ENCODE peak calls at places on chromosomes 3 and 15, in six cellular contexts. One of them, this sample, is unnamed.

GRCh38 chr3:127853681-127854080 is 31.4 kb upstream of the MGLL start:
- DNase-seq in H1: no peak
- DNase-seq in IMR-90: no peak
- DNase-seq in H9: peak
- DNase-seq in neuronal stem cell: no peak
- DNase-seq in trophoblast cell: peak
- DNase-seq in this sample: no peak

GRCh38 chr3:170180107-170180951 is 1.2 kb downstream of the PHC3 start:
- DNase-seq in neuronal stem cell: no peak
- DNase-seq in trophoblast cell: peak
- DNase-seq in H9: no peak
- DNase-seq in IMR-90: peak
- DNase-seq in H1: no peak
- DNase-seq in this sample: peak

GRCh38 chr3:161413127-161413854 is 42.0 kb upstream of the SPTSSB start:
- DNase-seq in IMR-90: peak
- DNase-seq in trophoblast cell: no peak
- DNase-seq in H1: no peak
- DNase-seq in H9: no peak
- DNase-seq in neuronal stem cell: no peak
- DNase-seq in this sample: no peak

GRCh38 chr3:126364130-126364695 is 7.0 kb upstream of the KLF15 start:
- DNase-seq in trophoblast cell: no peak
- DNase-seq in IMR-90: no peak
- DNase-seq in H9: no peak
- DNase-seq in H1: no peak
- DNase-seq in neuronal stem cell: no peak
- DNase-seq in this sample: no peak

GRCh38 chr15:60553163-60553562 is 74.2 kb upstream of the ICE2 start:
- DNase-seq in IMR-90: no peak
- DNase-seq in H9: no peak
- DNase-seq in H1: no peak
- DNase-seq in trophoblast cell: no peak
- DNase-seq in neuronal stem cell: no peak
- DNase-seq in this sample: no peak

GRCh38 chr3:186160691-186161243 is 51.9 kb upstream of the ETV5 start:
- DNase-seq in H1: no peak
- DNase-seq in H9: no peak
- DNase-seq in neuronal stem cell: no peak
- DNase-seq in IMR-90: no peak
- DNase-seq in trophoblast cell: peak
- DNase-seq in this sample: peak

GRCh38 chr15:37900286-37901221 is 33.9 kb upstream of the TMCO5A start:
- DNase-seq in H1: no peak
- DNase-seq in neuronal stem cell: no peak
- DNase-seq in H9: no peak
- DNase-seq in trophoblast cell: peak
- DNase-seq in IMR-90: peak
- DNase-seq in this sample: peak

GRCh38 chr3:171116365-171116764 is 89.8 kb upstream of the SLC2A2 start:
- DNase-seq in trophoblast cell: no peak
- DNase-seq in neuronal stem cell: no peak
- DNase-seq in IMR-90: no peak
- DNase-seq in H1: no peak
- DNase-seq in H9: no peak
- DNase-seq in this sample: no peak

GRCh38 chr3:194251891-194252560 is 99.1 kb downstream of the CPN2 start:
- DNase-seq in neuronal stem cell: no peak
- DNase-seq in IMR-90: no peak
- DNase-seq in trophoblast cell: no peak
- DNase-seq in H9: no peak
- DNase-seq in H1: no peak
- DNase-seq in this sample: no peak

GRCh38 chr3:13106308-13106970 is 33.2 kb upstream of the IQSEC1 start:
- DNase-seq in trophoblast cell: no peak
- DNase-seq in neuronal stem cell: no peak
- DNase-seq in IMR-90: no peak
- DNase-seq in H9: no peak
- DNase-seq in H1: no peak
- DNase-seq in this sample: no peak

GRCh38 chr3:189827108-189827507 is 195.9 kb downstream of the TP63 start:
- DNase-seq in H1: no peak
- DNase-seq in trophoblast cell: peak
- DNase-seq in IMR-90: no peak
- DNase-seq in neuronal stem cell: no peak
- DNase-seq in H9: no peak
- DNase-seq in this sample: no peak

GRCh38 chr3:1942751-1943150 is 155.9 kb upstream of the CNTN4 start:
- DNase-seq in neuronal stem cell: no peak
- DNase-seq in IMR-90: no peak
- DNase-seq in H9: no peak
- DNase-seq in trophoblast cell: no peak
- DNase-seq in H1: no peak
- DNase-seq in this sample: no peak

GRCh38 chr3:144341461-144341860 is 369.8 kb downstream of the DIPK2A start:
- DNase-seq in H9: no peak
- DNase-seq in trophoblast cell: no peak
- DNase-seq in H1: no peak
- DNase-seq in neuronal stem cell: no peak
- DNase-seq in IMR-90: no peak
- DNase-seq in this sample: no peak

GRCh38 chr3:67044295-67044694 is 46.2 kb downstream of the KBTBD8 start:
- DNase-seq in H1: no peak
- DNase-seq in H9: no peak
- DNase-seq in IMR-90: peak
- DNase-seq in trophoblast cell: no peak
- DNase-seq in neuronal stem cell: no peak
- DNase-seq in this sample: no peak

GRCh38 chr15:27500206-27500605 is 529.2 kb downstream of the GABRG3 start:
- DNase-seq in H9: no peak
- DNase-seq in neuronal stem cell: no peak
- DNase-seq in trophoblast cell: no peak
- DNase-seq in H1: no peak
- DNase-seq in IMR-90: no peak
- DNase-seq in this sample: no peak

GRCh38 chr15:51229907-51230328 is 108.5 kb downstream of the CYP19A1 start:
- DNase-seq in H9: no peak
- DNase-seq in H1: no peak
- DNase-seq in neuronal stem cell: peak
- DNase-seq in trophoblast cell: peak
- DNase-seq in IMR-90: peak
- DNase-seq in this sample: peak

GRCh38 chr3:33003308-33003707 is 51.9 kb downstream of the CCR4 start:
- DNase-seq in IMR-90: no peak
- DNase-seq in neuronal stem cell: no peak
- DNase-seq in trophoblast cell: no peak
- DNase-seq in H1: no peak
- DNase-seq in H9: no peak
- DNase-seq in this sample: no peak

GRCh38 chr3:126063358-126063965 is 20.5 kb downstream of the SLC41A3 start:
- DNase-seq in H1: no peak
- DNase-seq in IMR-90: no peak
- DNase-seq in trophoblast cell: no peak
- DNase-seq in neuronal stem cell: no peak
- DNase-seq in H9: no peak
- DNase-seq in this sample: no peak

GRCh38 chr15:60328852-60329443 is 68.8 kb downstream of the ANXA2 start:
- DNase-seq in H9: no peak
- DNase-seq in trophoblast cell: peak
- DNase-seq in neuronal stem cell: no peak
- DNase-seq in H1: no peak
- DNase-seq in IMR-90: peak
- DNase-seq in this sample: no peak

GRCh38 chr15:70569718-70570231 is 193.6 kb downstream of the UACA start:
- DNase-seq in IMR-90: peak
- DNase-seq in H9: no peak
- DNase-seq in trophoblast cell: no peak
- DNase-seq in H1: no peak
- DNase-seq in neuronal stem cell: no peak
- DNase-seq in this sample: peak

GRCh38 chr3:73212683-73213082 is 151.2 kb downstream of the EBLN2 start:
- DNase-seq in H1: no peak
- DNase-seq in IMR-90: no peak
- DNase-seq in trophoblast cell: no peak
- DNase-seq in neuronal stem cell: no peak
- DNase-seq in H9: no peak
- DNase-seq in this sample: no peak

GRCh38 chr15:83310521-83311456 is 26.3 kb upstream of the BNC1 start:
- DNase-seq in neuronal stem cell: no peak
- DNase-seq in IMR-90: no peak
- DNase-seq in H9: no peak
- DNase-seq in trophoblast cell: no peak
- DNase-seq in H1: no peak
- DNase-seq in this sample: peak

GRCh38 chr3:171380711-171381435 is 79.3 kb downstream of the TNIK start:
- DNase-seq in H9: no peak
- DNase-seq in neuronal stem cell: no peak
- DNase-seq in IMR-90: no peak
- DNase-seq in H1: no peak
- DNase-seq in trophoblast cell: no peak
- DNase-seq in this sample: peak

GRCh38 chr3:190012314-190012782 is 108.3 kb downstream of the P3H2 start:
- DNase-seq in trophoblast cell: peak
- DNase-seq in IMR-90: peak
- DNase-seq in H1: no peak
- DNase-seq in neuronal stem cell: peak
- DNase-seq in H9: no peak
- DNase-seq in this sample: peak

GRCh38 chr15:93027413-93027812 is 61.6 kb downstream of the RGMA start:
- DNase-seq in H1: no peak
- DNase-seq in H9: no peak
- DNase-seq in trophoblast cell: peak
- DNase-seq in IMR-90: no peak
- DNase-seq in neuronal stem cell: no peak
- DNase-seq in this sample: no peak

DNA sequence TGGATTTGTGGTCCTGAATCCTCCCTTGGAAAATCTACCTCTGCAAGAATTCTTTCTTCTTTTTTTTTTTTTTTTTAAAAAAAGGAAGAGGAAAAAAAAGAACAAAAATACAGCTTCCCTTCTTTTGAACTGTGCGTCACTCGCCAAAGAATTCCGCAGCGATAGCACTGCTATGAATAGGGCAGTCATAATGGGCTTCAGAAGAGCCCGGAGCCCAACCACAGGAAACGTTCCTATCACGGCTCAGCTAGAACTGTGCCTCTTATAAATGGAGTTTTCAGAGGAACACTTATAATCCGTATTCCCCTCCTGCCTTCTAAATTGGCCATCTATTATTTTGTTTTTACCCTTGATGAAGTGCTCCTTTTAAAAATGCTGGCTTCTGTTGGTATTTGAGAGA is 227.7 kb downstream of the ADAMTS17 start:
- DNase-seq in H9: no peak
- DNase-seq in neuronal stem cell: no peak
- DNase-seq in H1: no peak
- DNase-seq in trophoblast cell: peak
- DNase-seq in IMR-90: peak
- DNase-seq in this sample: peak
- H2AFZ ChIP-seq in H9: no peak
- H2AFZ ChIP-seq in neuronal stem cell: no peak
- H2AFZ ChIP-seq in H1: no peak
- H2AFZ ChIP-seq in trophoblast cell: no peak
- H2AFZ ChIP-seq in IMR-90: peak
- H2AFZ ChIP-seq in this sample: no peak

GRCh38 chr3:8984081-8984480 is 20.8 kb upstream of the RAD18 start:
- DNase-seq in IMR-90: no peak
- DNase-seq in H1: no peak
- DNase-seq in trophoblast cell: no peak
- DNase-seq in neuronal stem cell: no peak
- DNase-seq in H9: no peak
- DNase-seq in this sample: no peak

GRCh38 chr3:8983591-8983990 is 20.3 kb upstream of the RAD18 start:
- DNase-seq in IMR-90: no peak
- DNase-seq in trophoblast cell: no peak
- DNase-seq in neuronal stem cell: no peak
- DNase-seq in H9: no peak
- DNase-seq in H1: no peak
- DNase-seq in this sample: no peak

GRCh38 chr3:8982509-8982908 is 19.2 kb upstream of the RAD18 start:
- DNase-seq in IMR-90: peak
- DNase-seq in H1: no peak
- DNase-seq in H9: no peak
- DNase-seq in trophoblast cell: no peak
- DNase-seq in neuronal stem cell: no peak
- DNase-seq in this sample: peak

GRCh38 chr3:8981700-8982099 is 18.4 kb upstream of the RAD18 start:
- DNase-seq in H1: no peak
- DNase-seq in H9: no peak
- DNase-seq in IMR-90: no peak
- DNase-seq in neuronal stem cell: no peak
- DNase-seq in trophoblast cell: no peak
- DNase-seq in this sample: no peak

GRCh38 chr3:8983026-8983425 is 19.8 kb upstream of the RAD18 start:
- DNase-seq in H9: no peak
- DNase-seq in IMR-90: no peak
- DNase-seq in trophoblast cell: no peak
- DNase-seq in H1: no peak
- DNase-seq in neuronal stem cell: no peak
- DNase-seq in this sample: no peak
- H3K27ac ChIP-seq in H9: no peak
- H3K27ac ChIP-seq in IMR-90: no peak
- H3K27ac ChIP-seq in trophoblast cell: no peak
- H3K27ac ChIP-seq in H1: no peak
- H3K27ac ChIP-seq in neuronal stem cell: no peak
- H3K27ac ChIP-seq in this sample: no peak

DNA sequence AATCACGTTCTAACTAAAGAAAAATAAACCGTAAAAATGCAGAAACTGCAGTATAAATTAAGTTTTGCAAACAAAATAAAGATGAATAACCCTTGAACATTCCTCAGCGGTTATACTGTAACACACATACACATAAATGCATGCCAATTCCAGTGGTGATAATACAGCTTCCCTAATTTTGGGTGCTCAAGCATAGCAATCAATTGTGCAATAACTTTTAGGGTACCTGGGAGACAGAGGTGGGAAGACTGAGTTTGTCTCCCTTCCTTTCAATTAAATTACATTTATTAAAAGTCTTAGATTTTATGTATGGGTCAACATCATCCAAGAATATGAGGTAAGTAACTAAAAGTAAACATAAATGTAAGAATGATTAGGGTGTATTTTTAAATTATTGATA is 71.8 kb downstream of the SETD2 start:
- DNase-seq in neuronal stem cell: no peak
- DNase-seq in H9: no peak
- DNase-seq in IMR-90: no peak
- DNase-seq in H1: no peak
- DNase-seq in trophoblast cell: no peak
- DNase-seq in this sample: no peak
- H2AK5ac ChIP-seq in neuronal stem cell: no peak
- H2AK5ac ChIP-seq in H9: no peak
- H2AK5ac ChIP-seq in IMR-90: no peak
- H2AK5ac ChIP-seq in H1: no peak
- H2AK5ac ChIP-seq in trophoblast cell: no peak
- H2AK5ac ChIP-seq in this sample: no peak

GRCh38 chr3:101632586-101632985 is 44.3 kb downstream of the ZBTB11 start:
- DNase-seq in neuronal stem cell: no peak
- DNase-seq in H1: no peak
- DNase-seq in H9: no peak
- DNase-seq in trophoblast cell: no peak
- DNase-seq in IMR-90: no peak
- DNase-seq in this sample: no peak
- H2AFZ ChIP-seq in neuronal stem cell: peak
- H2AFZ ChIP-seq in H1: no peak
- H2AFZ ChIP-seq in H9: no peak
- H2AFZ ChIP-seq in trophoblast cell: no peak
- H2AFZ ChIP-seq in IMR-90: no peak
- H2AFZ ChIP-seq in this sample: no peak

GRCh38 chr15:41937568-41937923 is 34.8 kb downstream of the EHD4 start:
- DNase-seq in neuronal stem cell: no peak
- DNase-seq in IMR-90: no peak
- DNase-seq in H1: no peak
- DNase-seq in trophoblast cell: no peak
- DNase-seq in H9: no peak
- DNase-seq in this sample: peak
- H3K27ac ChIP-seq in neuronal stem cell: no peak
- H3K27ac ChIP-seq in IMR-90: no peak
- H3K27ac ChIP-seq in H1: no peak
- H3K27ac ChIP-seq in trophoblast cell: no peak
- H3K27ac ChIP-seq in H9: no peak
- H3K27ac ChIP-seq in this sample: peak